ENCODE peak calls at places on chromosomes 3 and 15, in ten cellular contexts. J, I, A, G, R, O, U, L, W and S are unnamed samples. For H3K4me1, the result is how much of the 10 kb centered on the place peaks cover.

GRCh38 chr3:100537646-100538338 is 45.4 kb downstream of the TMEM45A start:
- DNase-seq in J (peak), I (no peak), A (no peak), G (no peak), R (no peak), O (no peak), U (no peak), L (no peak), W (no peak), S (peak)

GRCh38 chr3:111676177-111677021 is 81.3 kb upstream of the ZBED2 start:
- DNase-seq in J (peak), I (no peak), A (no peak), G (no peak), R (peak), O (no peak), U (no peak), L (no peak), W (no peak), S (peak)

GRCh38 chr3:45907769-45908705 is 21.7 kb downstream of the CCR9 start:
- DNase-seq in J (no peak), I (no peak), A (no peak), G (no peak), R (peak), O (no peak), U (no peak), L (no peak), W (no peak), S (no peak)

GRCh38 chr15:98874773-98875172 is 132.8 kb downstream of the PGPEP1L start:
- DNase-seq in J (no peak), I (no peak), A (no peak), G (no peak), R (no peak), O (no peak), U (no peak), L (no peak), W (no peak), S (no peak)

GRCh38 chr3:88810455-88810854 is 297.0 kb upstream of the EPHA3 start:
- DNase-seq in J (no peak), I (no peak), A (no peak), G (no peak), R (peak), O (no peak), U (no peak), L (peak), W (no peak), S (no peak)

GRCh38 chr3:46280105-46280797 is 38.0 kb downstream of the CCR3 start:
- DNase-seq in J (peak), I (no peak), A (peak), G (no peak), R (peak), O (no peak), U (no peak), L (no peak), W (no peak), S (peak)

GRCh38 chr3:171018151-171018935 is 8.2 kb downstream of the SLC2A2 start:
- DNase-seq in J (no peak), I (no peak), A (no peak), G (no peak), R (peak), O (no peak), U (peak), L (peak), W (no peak), S (no peak)

GRCh38 chr3:26236991-26237682 is 385.4 kb upstream of the LRRC3B start:
- DNase-seq in J (no peak), I (no peak), A (no peak), G (no peak), R (no peak), O (no peak), U (no peak), L (no peak), W (no peak), S (no peak)

GRCh38 chr3:108341911-108342310 is 45.6 kb downstream of the HHLA2 start:
- DNase-seq in J (no peak), I (no peak), A (no peak), G (no peak), R (no peak), O (no peak), U (no peak), L (no peak), W (no peak), S (no peak)

GRCh38 chr3:63069780-63070540 is 194.7 kb upstream of the CADPS start:
- DNase-seq in J (no peak), I (no peak), A (no peak), G (no peak), R (peak), O (no peak), U (no peak), L (no peak), W (no peak), S (no peak)

GRCh38 chr15:55742498-55742926 is 440 bp downstream of the PRTG start:
- DNase-seq in J (no peak), I (peak), A (no peak), G (no peak), R (peak), O (no peak), U (no peak), L (peak), W (peak), S (peak)

GRCh38 chr3:190059242-190059590 is 61.5 kb downstream of the P3H2 start:
- DNase-seq in J (no peak), I (no peak), A (no peak), G (no peak), R (peak), O (no peak), U (no peak), L (no peak), W (no peak), S (no peak)

GRCh38 chr15:64753419-64754185 is 21.8 kb downstream of the RBPMS2 start:
- DNase-seq in J (no peak), I (no peak), A (no peak), G (no peak), R (no peak), O (no peak), U (no peak), L (no peak), W (no peak), S (no peak)

GRCh38 chr15:66251790-66252355 is 1.7 kb downstream of the MEGF11 start:
- DNase-seq in J (no peak), I (no peak), A (no peak), G (no peak), R (no peak), O (no peak), U (peak), L (peak), W (no peak), S (no peak)

GRCh38 chr15:68224546-68225250 is 4.8 kb downstream of the CLN6 start:
- DNase-seq in J (no peak), I (no peak), A (no peak), G (peak), R (no peak), O (peak), U (peak), L (no peak), W (no peak), S (no peak)

GRCh38 chr15:58285212-58285920 is 146.4 kb upstream of the LIPC start:
- DNase-seq in J (peak), I (no peak), A (no peak), G (no peak), R (no peak), O (no peak), U (no peak), L (no peak), W (no peak), S (no peak)

GRCh38 chr3:152539191-152539764 is 270.5 kb downstream of the MBNL1 start:
- DNase-seq in J (no peak), I (no peak), A (no peak), G (no peak), R (no peak), O (no peak), U (no peak), L (no peak), W (no peak), S (no peak)

GRCh38 chr3:59566481-59566975 is 516.7 kb upstream of the CFAP20DC start:
- DNase-seq in J (no peak), I (no peak), A (no peak), G (no peak), R (no peak), O (no peak), U (no peak), L (no peak), W (no peak), S (no peak)

GRCh38 chr3:36876181-36876936 is 68.5 kb downstream of the TRANK1 start:
- DNase-seq in J (no peak), I (no peak), A (no peak), G (no peak), R (no peak), O (peak), U (peak), L (no peak), W (no peak), S (no peak)

GRCh38 chr3:16028604-16029003 is 145.9 kb upstream of the GALNT15 start:
- DNase-seq in J (no peak), I (no peak), A (no peak), G (no peak), R (peak), O (no peak), U (no peak), L (no peak), W (no peak), S (no peak)

GRCh38 chr15:34241376-34242350 is 16.8 kb downstream of the EMC4 start:
- DNase-seq in J (peak), I (no peak), A (no peak), G (no peak), R (peak), O (peak), U (no peak), L (peak), W (no peak), S (no peak)

GRCh38 chr3:88618121-88618645 is 468.4 kb downstream of the C3orf38 start:
- DNase-seq in J (no peak), I (no peak), A (no peak), G (no peak), R (no peak), O (no peak), U (no peak), L (peak), W (no peak), S (no peak)

GRCh38 chr15:75249726-75250125 is 8.4 kb upstream of the GOLGA6C start:
- DNase-seq in J (no peak), I (no peak), A (no peak), G (no peak), R (no peak), O (no peak), U (no peak), L (no peak), W (no peak), S (no peak)
- TF ChIP-seq CTCF in J (no peak), I (no peak), A (no peak), G (no peak), R (no peak), O (no peak), U (no peak), L (no peak), W (no peak), S (no peak)

GRCh38 chr3:134311265-134311664 is 60.6 kb upstream of the RYK start:
- DNase-seq in J (peak), I (no peak), A (no peak), G (peak), R (peak), O (no peak), U (no peak), L (no peak), W (no peak), S (no peak)

GRCh38 chr3:134311693-134312071 is 61.0 kb upstream of the RYK start:
- DNase-seq in J (no peak), I (no peak), A (no peak), G (peak), R (peak), O (no peak), U (no peak), L (no peak), W (no peak), S (no peak)

GRCh38 chr3:134308350-134308891 is 57.8 kb upstream of the RYK start:
- DNase-seq in J (peak), I (peak), A (peak), G (peak), R (peak), O (peak), U (peak), L (peak), W (peak), S (peak)

GRCh38 chr3:134312072-134312872 is 61.6 kb upstream of the RYK start:
- DNase-seq in J (peak), I (no peak), A (no peak), G (peak), R (peak), O (no peak), U (peak), L (no peak), W (no peak), S (peak)

DNA sequence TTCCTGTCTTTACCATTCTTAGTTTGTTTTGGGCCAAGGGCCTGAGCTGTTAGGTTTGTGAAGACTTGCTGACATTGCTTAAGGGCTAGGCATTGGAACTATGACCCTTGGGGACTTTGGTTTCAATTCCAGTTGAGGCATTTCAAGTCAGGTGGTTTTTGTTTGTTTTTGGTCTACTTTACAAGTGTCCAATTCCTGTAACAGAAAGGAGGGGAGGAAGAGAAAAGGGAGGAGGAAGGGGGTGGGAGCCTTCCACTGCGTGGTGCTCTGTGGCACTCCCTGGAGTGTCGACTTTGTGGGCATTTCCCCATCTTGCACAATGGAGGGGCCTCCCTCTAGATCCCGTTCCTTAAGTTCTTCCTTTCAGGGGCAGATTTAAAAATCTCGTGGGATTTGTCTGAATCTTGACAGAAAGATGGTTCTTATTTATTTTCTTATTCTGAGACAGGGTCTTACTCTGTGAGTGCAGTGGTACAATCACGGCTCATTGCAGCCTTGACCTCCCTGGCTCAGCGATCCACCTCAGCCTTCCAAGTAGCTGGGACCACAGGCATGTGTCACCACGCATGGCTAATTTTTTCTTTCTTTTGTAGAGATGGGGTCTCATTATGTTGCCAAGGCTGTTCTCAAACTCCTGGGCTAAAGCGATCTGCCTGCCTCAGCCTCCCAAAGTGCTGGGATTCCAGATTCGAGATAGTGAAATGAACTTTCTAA is 59.5 kb upstream of the RYK start:
- DNase-seq in J (peak), I (no peak), A (no peak), G (peak), R (peak), O (no peak), U (no peak), L (no peak), W (no peak), S (peak)
- H3K4me1 ChIP-seq in J (half or more), I (under half), A (half or more), G (under half), R (under half), O (under half), U (under half), L (under half), W (half or more), S (half or more)

GRCh38 chr15:85500729-85501128 is 120.3 kb downstream of the AKAP13 start:
- DNase-seq in J (no peak), I (peak), A (no peak), G (no peak), R (peak), O (no peak), U (no peak), L (peak), W (no peak), S (no peak)
- H3K27ac ChIP-seq in J (peak), I (peak), A (no peak), G (peak), R (no peak), O (no peak), U (no peak), L (peak), W (peak), S (no peak)

GRCh38 chr3:57110214-57110613 is 49.8 kb downstream of the SPATA12 start:
- DNase-seq in J (no peak), I (no peak), A (no peak), G (no peak), R (no peak), O (no peak), U (no peak), L (no peak), W (no peak), S (no peak)

GRCh38 chr3:57108684-57109083 is 48.2 kb downstream of the SPATA12 start:
- DNase-seq in J (no peak), I (no peak), A (no peak), G (no peak), R (no peak), O (no peak), U (no peak), L (no peak), W (no peak), S (no peak)

GRCh38 chr3:57109437-57110199 is 49.2 kb downstream of the SPATA12 start:
- DNase-seq in J (no peak), I (no peak), A (no peak), G (no peak), R (no peak), O (no peak), U (no peak), L (no peak), W (no peak), S (no peak)

GRCh38 chr3:57110797-57111196 is 50.3 kb downstream of the SPATA12 start:
- DNase-seq in J (no peak), I (no peak), A (no peak), G (no peak), R (peak), O (no peak), U (no peak), L (peak), W (no peak), S (no peak)

GRCh38 chr3:57112206-57112605 is 51.7 kb downstream of the SPATA12 start:
- DNase-seq in J (no peak), I (no peak), A (no peak), G (no peak), R (no peak), O (peak), U (no peak), L (peak), W (no peak), S (no peak)
- TF ChIP-seq CTCF in J (peak), I (no peak), A (peak), G (no peak), R (peak), O (no peak), U (peak), L (peak), W (no peak), S (peak)